ENCODE peak calls at places on chromosomes 11 and 22, in five cellular contexts. K, I, G, A and T are unnamed samples.
A peak's percentile ranks its signal among the peaks of the same experiment; 100 is the strongest.

GRCh38 chr11:73239571-73240189 is 21.6 kb downstream of the P2RY2 start:
- DNase-seq in K (no peak), I (no peak), G (no peak), A (no peak), T (no peak)

GRCh38 chr11:123588117-123588815 is 66.2 kb downstream of the SCN3B start:
- DNase-seq in G (no peak), I (no peak), A (no peak), K (no peak), T (no peak)

GRCh38 chr11:123650901-123651300 is 3.5 kb downstream of the SCN3B start:
- DNase-seq in G (no peak), A (no peak), K (no peak), I (no peak), T (no peak)

GRCh38 chr11:129652828-129653227 is 162.8 kb upstream of the TMEM45B start:
- DNase-seq in I (no peak), G (no peak), K (no peak), A (no peak), T (no peak)

GRCh38 chr11:120240866-120241265 is 926 bp downstream of the POU2F3 start:
- DNase-seq in G (no peak), I (no peak), K (no peak), A (no peak), T (no peak)

GRCh38 chr22:50531546-50532352 is 1.9 kb upstream of the TYMP start:
- DNase-seq in A (peak; percentile 87), I (no peak), G (peak; percentile 84), K (peak; percentile 88), T (no peak)

GRCh38 chr22:46079861-46080821 is 70.2 kb upstream of the PPARA start:
- DNase-seq in A (peak; percentile 74), G (peak; percentile 88), I (no peak), K (peak; percentile 75), T (no peak)

GRCh38 chr11:2462986-2463765 is 18.4 kb downstream of the KCNQ1 start:
- DNase-seq in I (no peak), A (peak; percentile 81), G (no peak), K (peak; percentile 82), T (no peak)

GRCh38 chr11:116513894-116514293 is 258.9 kb downstream of the BUD13 start:
- DNase-seq in I (no peak), G (no peak), A (peak; percentile 18), K (peak; percentile 21), T (peak; percentile 4)

GRCh38 chr11:12273618-12273995 is 103.8 kb upstream of the PARVA start:
- DNase-seq in G (no peak), A (no peak), I (no peak), K (no peak), T (no peak)

GRCh38 chr11:72972541-72973128 is 158.4 kb downstream of the ATG16L2 start:
- DNase-seq in G (no peak), K (no peak), A (no peak), I (peak; percentile 29), T (no peak)

DNA sequence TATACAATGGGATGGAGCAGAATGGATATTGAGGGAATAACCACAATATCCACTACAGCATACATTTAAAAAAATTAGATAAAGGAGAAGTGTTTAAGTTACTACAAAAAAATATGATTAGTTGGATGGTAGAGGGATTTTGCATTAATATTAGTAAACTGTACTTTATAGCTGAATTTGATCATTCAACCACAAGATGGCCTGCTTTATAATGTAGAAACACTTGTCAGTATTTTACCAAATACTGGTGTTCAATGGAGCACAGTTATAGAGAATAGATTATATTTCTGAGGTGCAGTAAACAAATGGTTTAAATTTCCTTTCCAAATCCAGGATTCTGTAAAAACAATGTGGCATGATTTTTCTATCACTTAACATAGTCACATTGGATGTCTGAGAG is 818.8 kb upstream of the CHORDC1 start:
- DNase-seq in A (no peak), I (no peak), K (no peak), G (no peak), T (no peak)
- TF ChIP-seq CTCF in A (peak; percentile 24), I (no peak), K (peak; percentile 43), G (no peak), T (no peak)

DNA sequence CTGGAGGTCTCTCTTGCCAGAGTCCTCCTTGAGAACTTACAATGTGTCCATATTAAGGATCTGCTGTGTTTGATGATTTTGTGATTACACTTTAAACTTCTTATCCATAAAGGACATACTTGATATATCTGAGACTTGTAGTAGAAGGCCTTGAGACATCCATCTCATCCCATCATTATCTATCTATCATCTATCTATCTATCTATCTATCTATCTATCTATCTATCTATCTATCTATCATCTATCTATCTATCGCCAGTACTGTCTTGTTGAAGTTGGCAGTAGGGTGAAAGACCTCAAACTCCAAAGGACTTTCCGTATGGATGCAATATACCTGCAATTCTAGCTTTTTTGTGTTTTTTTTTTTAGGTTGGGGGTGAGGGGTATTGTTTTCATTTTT is 2.5 kb upstream of the EHF start:
- DNase-seq in A (no peak), I (no peak), G (no peak), K (no peak), T (no peak)
- TF ChIP-seq CTCF in A (no peak), I (no peak), G (no peak), K (no peak), T (no peak)

GRCh38 chr11:19712281-19713220 is at the start of gene NAV2:
- DNase-seq in A (peak; percentile 93), K (peak; percentile 94), I (no peak), G (peak; percentile 93), T (peak; percentile 67)
- TF ChIP-seq CTCF in A (peak; percentile 10), K (peak; percentile 20), I (no peak), G (no peak), T (no peak)

GRCh38 chr22:19432092-19432844 is at the start of gene MRPL40:
- DNase-seq in G (peak; percentile 97), I (peak; percentile 54), K (peak; percentile 95), A (peak; percentile 96), T (peak; percentile 77)

GRCh38 chr22:19434829-19435580 is 2.7 kb downstream of the MRPL40 start:
- DNase-seq in A (no peak), K (no peak), I (no peak), G (no peak), T (no peak)

GRCh38 chr22:19431641-19432091 is at the start of gene HIRA:
- DNase-seq in K (peak; percentile 84), A (peak; percentile 87), G (peak; percentile 84), I (no peak), T (no peak)

GRCh38 chr22:19429950-19430889 is 1.3 kb downstream of the HIRA start:
- DNase-seq in K (peak; percentile 31), I (no peak), A (peak; percentile 15), G (peak; percentile 41), T (no peak)

GRCh38 chr22:19430890-19431541 is 517 bp downstream of the HIRA start:
- DNase-seq in G (peak; percentile 44), I (no peak), A (peak; percentile 40), K (peak; percentile 29), T (no peak)
- TF ChIP-seq CTCF in G (no peak), I (peak; percentile 22), A (no peak), K (peak; percentile 7), T (no peak)

DNA sequence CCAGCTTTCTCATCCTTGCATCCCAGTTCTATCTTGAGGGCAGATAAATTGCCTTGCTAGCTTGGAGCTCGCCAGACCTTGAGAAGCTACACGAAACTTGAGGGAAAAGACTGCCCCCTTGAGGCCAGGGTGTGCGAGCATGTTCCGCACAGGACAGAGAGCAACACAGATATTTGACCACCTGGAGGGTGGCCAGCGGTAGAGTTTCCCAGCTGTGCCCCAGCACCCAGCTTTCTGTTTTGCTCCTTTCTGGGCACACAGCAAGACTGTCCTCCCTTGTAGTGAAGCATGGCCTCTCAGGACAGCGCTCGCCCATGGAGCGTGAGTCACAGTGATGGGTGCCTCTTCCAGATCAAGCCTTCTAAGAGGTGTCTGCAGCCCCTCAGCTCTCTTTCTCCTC is 23.5 kb downstream of the SPATA19 start:
- DNase-seq in A (peak; percentile 41), G (no peak), K (peak; percentile 41), I (no peak), T (no peak)
- TF ChIP-seq CTCF in A (peak; percentile 69), G (peak; percentile 51), K (peak; percentile 74), I (peak; percentile 18), T (peak; percentile 15)

GRCh38 chr11:15988693-15989231 is 367.6 kb downstream of the SOX6 start:
- DNase-seq in G (no peak), A (peak; percentile 14), K (no peak), I (no peak), T (no peak)
- TF ChIP-seq CTCF in G (peak; percentile 36), A (peak; percentile 2), K (peak; percentile 49), I (no peak), T (peak; percentile 14)

GRCh38 chr11:69644962-69645675 is 4.2 kb downstream of the CCND1 start:
- DNase-seq in I (no peak), A (no peak), G (no peak), K (no peak), T (no peak)

GRCh38 chr11:69643646-69644045 is 2.7 kb downstream of the CCND1 start:
- DNase-seq in G (no peak), K (no peak), A (no peak), I (no peak), T (no peak)

GRCh38 chr11:69645801-69646492 is 5.0 kb downstream of the CCND1 start:
- DNase-seq in G (no peak), K (no peak), I (no peak), A (no peak), T (no peak)

GRCh38 chr11:69642913-69643632 is 2.1 kb downstream of the CCND1 start:
- DNase-seq in A (peak; percentile 88), I (no peak), G (peak; percentile 78), K (peak; percentile 82), T (no peak)

GRCh38 chr11:69644071-69644961 is 3.4 kb downstream of the CCND1 start:
- DNase-seq in G (peak; percentile 43), A (peak; percentile 87), I (peak; percentile 63), K (peak; percentile 82), T (no peak)
- TF ChIP-seq CTCF in G (no peak), A (peak; percentile 67), I (peak; percentile 48), K (peak; percentile 63), T (no peak)

DNA sequence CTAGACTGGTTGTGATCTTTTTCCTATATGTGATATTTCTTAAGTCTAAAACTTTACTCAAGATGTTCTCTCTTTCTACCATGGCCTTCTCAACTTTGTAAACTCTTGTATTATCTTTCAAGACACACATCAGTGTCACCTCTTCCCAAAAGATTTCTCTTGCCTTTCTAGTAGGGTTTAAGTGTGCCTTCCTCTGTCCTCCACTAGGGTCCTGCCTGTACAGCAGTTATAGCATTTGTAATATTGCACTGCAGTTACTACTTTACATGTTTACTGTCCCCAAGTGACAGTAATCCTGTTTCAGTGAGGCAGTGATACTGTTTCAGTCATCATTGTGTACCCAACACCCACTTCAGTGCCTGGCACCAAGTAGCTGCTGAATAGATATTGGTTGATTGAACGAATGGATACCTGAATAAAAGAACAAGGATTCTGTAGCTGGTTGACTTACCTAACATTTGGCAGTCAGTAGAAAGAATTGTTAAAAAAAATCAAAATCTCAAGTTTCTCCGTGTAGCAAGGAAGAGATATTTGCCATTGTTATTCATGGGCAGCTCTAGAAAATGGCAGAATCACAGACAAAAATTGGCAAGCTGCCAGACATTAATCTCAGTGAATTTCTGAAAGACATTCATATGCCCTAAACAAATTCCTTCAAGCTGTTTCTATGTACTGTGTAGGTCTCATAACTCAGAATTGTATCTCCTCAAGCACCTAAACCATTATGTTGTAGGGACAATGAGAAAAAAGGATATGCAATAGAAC is 79.4 kb downstream of the RBMXL2 start:
- DNase-seq in A (no peak), K (no peak), G (no peak), I (no peak), T (no peak)
- TF ChIP-seq CTCF in A (no peak), K (no peak), G (no peak), I (no peak), T (no peak)